ENCODE peak calls at places on chromosomes 3 and 15, in eight cellular contexts. One of them, this sample, is unnamed.

GRCh38 chr15:28901987-28902745 is 16.4 kb downstream of the APBA2 start:
- DNase-seq in Peyer's patch: no peak
- DNase-seq in A549: peak; percentile 32
- DNase-seq in heart left ventricle: no peak
- DNase-seq in uterus: no peak
- DNase-seq in GM12878: no peak
- DNase-seq in IMR-90: no peak
- DNase-seq in K562: no peak
- DNase-seq in this sample: no peak

GRCh38 chr3:177282028-177282655 is 84.9 kb upstream of the TBL1XR1 start:
- DNase-seq in Peyer's patch: no peak
- DNase-seq in A549: no peak
- DNase-seq in heart left ventricle: no peak
- DNase-seq in uterus: no peak
- DNase-seq in GM12878: no peak
- DNase-seq in IMR-90: no peak
- DNase-seq in K562: no peak
- DNase-seq in this sample: no peak

GRCh38 chr15:69193948-69194827 is 33.8 kb downstream of the GLCE start:
- DNase-seq in Peyer's patch: no peak
- DNase-seq in A549: no peak
- DNase-seq in heart left ventricle: no peak
- DNase-seq in uterus: no peak
- DNase-seq in GM12878: no peak
- DNase-seq in IMR-90: peak; percentile 75
- DNase-seq in K562: no peak
- DNase-seq in this sample: no peak

GRCh38 chr15:66655511-66655910 is 46.5 kb upstream of the SMAD6 start:
- DNase-seq in Peyer's patch: no peak
- DNase-seq in A549: no peak
- DNase-seq in heart left ventricle: no peak
- DNase-seq in uterus: no peak
- DNase-seq in GM12878: no peak
- DNase-seq in IMR-90: no peak
- DNase-seq in K562: no peak
- DNase-seq in this sample: no peak

GRCh38 chr15:66901336-66902100 is 163.9 kb upstream of the SMAD3 start:
- DNase-seq in Peyer's patch: no peak
- DNase-seq in A549: peak; percentile 45
- DNase-seq in heart left ventricle: no peak
- DNase-seq in uterus: no peak
- DNase-seq in GM12878: no peak
- DNase-seq in IMR-90: peak; percentile 68
- DNase-seq in K562: no peak
- DNase-seq in this sample: peak; percentile 39

GRCh38 chr3:126528800-126529541 is 5.0 kb downstream of the CHST13 start:
- DNase-seq in Peyer's patch: peak; percentile 42
- DNase-seq in A549: peak; percentile 48
- DNase-seq in heart left ventricle: peak; percentile 46
- DNase-seq in uterus: no peak
- DNase-seq in GM12878: no peak
- DNase-seq in IMR-90: no peak
- DNase-seq in K562: no peak
- DNase-seq in this sample: peak; percentile 62

GRCh38 chr3:65995030-65995429 is 43.7 kb downstream of the MAGI1 start:
- DNase-seq in Peyer's patch: no peak
- DNase-seq in A549: no peak
- DNase-seq in heart left ventricle: no peak
- DNase-seq in uterus: no peak
- DNase-seq in GM12878: no peak
- DNase-seq in IMR-90: peak; percentile 46
- DNase-seq in K562: no peak
- DNase-seq in this sample: no peak

GRCh38 chr3:114732353-114732752 is 414.7 kb downstream of the ZBTB20 start:
- DNase-seq in Peyer's patch: no peak
- DNase-seq in A549: no peak
- DNase-seq in heart left ventricle: no peak
- DNase-seq in uterus: no peak
- DNase-seq in GM12878: no peak
- DNase-seq in IMR-90: no peak
- DNase-seq in K562: no peak
- DNase-seq in this sample: no peak

GRCh38 chr3:184186902-184187207 is 856 bp downstream of the ABCF3 start:
- DNase-seq in Peyer's patch: no peak
- DNase-seq in A549: no peak
- DNase-seq in heart left ventricle: no peak
- DNase-seq in uterus: no peak
- DNase-seq in GM12878: no peak
- DNase-seq in IMR-90: no peak
- DNase-seq in K562: no peak
- DNase-seq in this sample: no peak

GRCh38 chr3:182465301-182466185 is 327.8 kb upstream of the ATP11B start:
- DNase-seq in Peyer's patch: no peak
- DNase-seq in A549: no peak
- DNase-seq in heart left ventricle: no peak
- DNase-seq in uterus: no peak
- DNase-seq in GM12878: no peak
- DNase-seq in IMR-90: no peak
- DNase-seq in K562: no peak
- DNase-seq in this sample: no peak

GRCh38 chr15:51806123-51806522 is 23.3 kb upstream of the TMOD3 start:
- DNase-seq in Peyer's patch: no peak
- DNase-seq in A549: no peak
- DNase-seq in heart left ventricle: no peak
- DNase-seq in uterus: no peak
- DNase-seq in GM12878: no peak
- DNase-seq in IMR-90: no peak
- DNase-seq in K562: no peak
- DNase-seq in this sample: no peak

GRCh38 chr3:72181231-72181630 is 396.3 kb upstream of the PROK2 start:
- DNase-seq in Peyer's patch: no peak
- DNase-seq in A549: no peak
- DNase-seq in heart left ventricle: no peak
- DNase-seq in uterus: no peak
- DNase-seq in GM12878: no peak
- DNase-seq in IMR-90: no peak
- DNase-seq in K562: no peak
- DNase-seq in this sample: no peak

GRCh38 chr3:46447535-46447934 is 17.2 kb downstream of the LTF start:
- DNase-seq in Peyer's patch: no peak
- DNase-seq in A549: no peak
- DNase-seq in heart left ventricle: no peak
- DNase-seq in uterus: no peak
- DNase-seq in GM12878: no peak
- DNase-seq in IMR-90: no peak
- DNase-seq in K562: no peak
- DNase-seq in this sample: no peak

GRCh38 chr15:63487076-63487757 is 17.2 kb upstream of the USP3 start:
- DNase-seq in Peyer's patch: peak; percentile 95
- DNase-seq in A549: peak; percentile 90
- DNase-seq in heart left ventricle: peak; percentile 86
- DNase-seq in uterus: peak; percentile 88
- DNase-seq in GM12878: no peak
- DNase-seq in IMR-90: peak; percentile 61
- DNase-seq in K562: peak; percentile 87
- DNase-seq in this sample: peak; percentile 94

GRCh38 chr15:77098572-77098971 is 27.7 kb upstream of the TSPAN3 start:
- DNase-seq in Peyer's patch: no peak
- DNase-seq in A549: no peak
- DNase-seq in heart left ventricle: no peak
- DNase-seq in uterus: no peak
- DNase-seq in GM12878: no peak
- DNase-seq in IMR-90: no peak
- DNase-seq in K562: no peak
- DNase-seq in this sample: no peak

GRCh38 chr3:143847787-143848631 is at the start of gene SLC9A9:
- DNase-seq in Peyer's patch: no peak
- DNase-seq in A549: no peak
- DNase-seq in heart left ventricle: peak; percentile 13
- DNase-seq in uterus: no peak
- DNase-seq in GM12878: peak; percentile 63
- DNase-seq in IMR-90: peak; percentile 79
- DNase-seq in K562: no peak
- DNase-seq in this sample: no peak

GRCh38 chr3:57048052-57048671 is 12.3 kb upstream of the SPATA12 start:
- DNase-seq in Peyer's patch: no peak
- DNase-seq in A549: no peak
- DNase-seq in heart left ventricle: no peak
- DNase-seq in uterus: peak; percentile 32
- DNase-seq in GM12878: no peak
- DNase-seq in IMR-90: no peak
- DNase-seq in K562: no peak
- DNase-seq in this sample: peak; percentile 78

GRCh38 chr3:158771577-158771976 is 30.3 kb upstream of the MFSD1 start:
- DNase-seq in Peyer's patch: no peak
- DNase-seq in A549: peak; percentile 11
- DNase-seq in heart left ventricle: no peak
- DNase-seq in uterus: no peak
- DNase-seq in GM12878: no peak
- DNase-seq in IMR-90: no peak
- DNase-seq in K562: no peak
- DNase-seq in this sample: no peak

GRCh38 chr3:13494463-13495350 is 14.6 kb downstream of the HDAC11 start:
- DNase-seq in Peyer's patch: peak; percentile 36
- DNase-seq in A549: peak; percentile 53
- DNase-seq in heart left ventricle: no peak
- DNase-seq in uterus: no peak
- DNase-seq in GM12878: no peak
- DNase-seq in IMR-90: peak; percentile 21
- DNase-seq in K562: peak; percentile 72
- DNase-seq in this sample: no peak

GRCh38 chr15:92809064-92809879 is 90.9 kb upstream of the CHD2 start:
- DNase-seq in Peyer's patch: peak; percentile 99
- DNase-seq in A549: peak; percentile 99
- DNase-seq in heart left ventricle: peak; percentile 99
- DNase-seq in uterus: peak; percentile 97
- DNase-seq in GM12878: peak; percentile 94
- DNase-seq in IMR-90: peak; percentile 96
- DNase-seq in K562: peak; percentile 95
- DNase-seq in this sample: peak; percentile 99
- TF ChIP-seq POLR2A in Peyer's patch: peak; percentile 63
- TF ChIP-seq POLR2A in A549: peak; percentile 81
- TF ChIP-seq POLR2A in heart left ventricle: peak; percentile 75
- TF ChIP-seq POLR2A in uterus: peak; percentile 85
- TF ChIP-seq POLR2A in GM12878: peak; percentile 92
- TF ChIP-seq POLR2A in IMR-90: peak; percentile 71
- TF ChIP-seq POLR2A in K562: peak; percentile 87
- TF ChIP-seq POLR2A in this sample: peak; percentile 70

GRCh38 chr3:185824467-185825378 is at the start of gene IGF2BP2:
- DNase-seq in Peyer's patch: peak; percentile 92
- DNase-seq in A549: peak; percentile 70
- DNase-seq in heart left ventricle: peak; percentile 60
- DNase-seq in uterus: peak; percentile 64
- DNase-seq in GM12878: no peak
- DNase-seq in IMR-90: peak; percentile 80
- DNase-seq in K562: peak; percentile 83
- DNase-seq in this sample: peak; percentile 77

GRCh38 chr3:185825639-185826481 is 1.0 kb upstream of the IGF2BP2 start:
- DNase-seq in Peyer's patch: peak; percentile 83
- DNase-seq in A549: peak; percentile 57
- DNase-seq in heart left ventricle: peak; percentile 21
- DNase-seq in uterus: peak; percentile 26
- DNase-seq in GM12878: no peak
- DNase-seq in IMR-90: peak; percentile 44
- DNase-seq in K562: no peak
- DNase-seq in this sample: peak; percentile 64

GRCh38 chr3:185823280-185824044 is 1.4 kb downstream of the IGF2BP2 start:
- DNase-seq in Peyer's patch: peak; percentile 76
- DNase-seq in A549: no peak
- DNase-seq in heart left ventricle: peak; percentile 22
- DNase-seq in uterus: peak; percentile 36
- DNase-seq in GM12878: no peak
- DNase-seq in IMR-90: peak; percentile 41
- DNase-seq in K562: peak; percentile 62
- DNase-seq in this sample: peak; percentile 69

GRCh38 chr3:185824051-185824466 is 783 bp downstream of the IGF2BP2 start:
- DNase-seq in Peyer's patch: peak; percentile 67
- DNase-seq in A549: no peak
- DNase-seq in heart left ventricle: peak; percentile 14
- DNase-seq in uterus: peak; percentile 27
- DNase-seq in GM12878: no peak
- DNase-seq in IMR-90: no peak
- DNase-seq in K562: no peak
- DNase-seq in this sample: no peak

GRCh38 chr3:185825379-185825638 is 467 bp upstream of the IGF2BP2 start:
- DNase-seq in Peyer's patch: no peak
- DNase-seq in A549: no peak
- DNase-seq in heart left ventricle: no peak
- DNase-seq in uterus: no peak
- DNase-seq in GM12878: no peak
- DNase-seq in IMR-90: no peak
- DNase-seq in K562: peak; percentile 73
- DNase-seq in this sample: no peak
- H3K27ac ChIP-seq in Peyer's patch: peak overlapping the region; percentile 65
- H3K27ac ChIP-seq in A549: peak overlapping the region; percentile 94
- H3K27ac ChIP-seq in heart left ventricle: peak overlapping the region; percentile 83
- H3K27ac ChIP-seq in uterus: peak overlapping the region; percentile 92
- H3K27ac ChIP-seq in GM12878: no peak overlapping the region
- H3K27ac ChIP-seq in IMR-90: peak overlapping the region; percentile 72
- H3K27ac ChIP-seq in K562: peak overlapping the region; percentile 83
- H3K27ac ChIP-seq in this sample: peak overlapping the region; percentile 85

GRCh38 chr15:42359249-42359648 is at the start of gene CAPN3:
- DNase-seq in Peyer's patch: no peak
- DNase-seq in A549: no peak
- DNase-seq in heart left ventricle: no peak
- DNase-seq in uterus: no peak
- DNase-seq in GM12878: no peak
- DNase-seq in IMR-90: no peak
- DNase-seq in K562: no peak
- DNase-seq in this sample: no peak
- TF ChIP-seq POLR2A in Peyer's patch: no peak
- TF ChIP-seq POLR2A in A549: no peak
- TF ChIP-seq POLR2A in heart left ventricle: no peak
- TF ChIP-seq POLR2A in uterus: no peak
- TF ChIP-seq POLR2A in GM12878: no peak
- TF ChIP-seq POLR2A in IMR-90: no peak
- TF ChIP-seq POLR2A in K562: no peak
- TF ChIP-seq POLR2A in this sample: no peak

GRCh38 chr15:90119367-90119766 is 17.1 kb upstream of the IDH2 start:
- DNase-seq in Peyer's patch: no peak
- DNase-seq in A549: no peak
- DNase-seq in heart left ventricle: no peak
- DNase-seq in uterus: no peak
- DNase-seq in GM12878: no peak
- DNase-seq in IMR-90: no peak
- DNase-seq in K562: no peak
- DNase-seq in this sample: no peak
- H3K27ac ChIP-seq in Peyer's patch: no peak overlapping the region
- H3K27ac ChIP-seq in A549: no peak overlapping the region
- H3K27ac ChIP-seq in heart left ventricle: no peak overlapping the region
- H3K27ac ChIP-seq in uterus: no peak overlapping the region
- H3K27ac ChIP-seq in GM12878: no peak overlapping the region
- H3K27ac ChIP-seq in IMR-90: no peak overlapping the region
- H3K27ac ChIP-seq in K562: no peak overlapping the region
- H3K27ac ChIP-seq in this sample: no peak overlapping the region

This sample was measured in sigmoid colon.